ENCODE peak calls at places on chromosomes 11 and 22, in four cellular contexts. G is neural progenitor cell, B is MM.1S, W is GM23338. U is an unnamed sample.

GRCh38 chr22:36201630-36202312 is at the start of gene APOL4:
- DNase-seq in G (no peak), B (no peak), W (no peak), U (peak; percentile 35)

GRCh38 chr11:68003846-68004550 is at the start of gene UNC93B1:
- DNase-seq in G (peak; percentile 81), B (peak; percentile 96), W (peak; percentile 74), U (peak; percentile 87)

GRCh38 chr11:2825261-2825885 is 60.2 kb downstream of the CDKN1C start:
- DNase-seq in G (no peak), B (no peak), W (no peak), U (peak; percentile 80)

GRCh38 chr11:33689089-33689488 is 11.5 kb downstream of the C11orf91 start:
- DNase-seq in G (no peak), B (no peak), W (no peak), U (peak; percentile 64)

GRCh38 chr11:119700536-119701346 is 28.3 kb downstream of the NECTIN1 start:
- DNase-seq in G (no peak), B (no peak), W (no peak), U (peak; percentile 23)

GRCh38 chr22:30246962-30247376 is 410 bp upstream of the LIF start:
- DNase-seq in G (no peak), B (no peak), W (no peak), U (no peak)

GRCh38 chr11:113764522-113764921 is 9.0 kb downstream of the ZW10 start:
- DNase-seq in G (no peak), B (no peak), W (no peak), U (no peak)

GRCh38 chr11:122714021-122714420 is 58.5 kb downstream of the UBASH3B start:
- DNase-seq in G (no peak), B (peak; percentile 56), W (no peak), U (no peak)

GRCh38 chr11:16973565-16973964 is 40.6 kb downstream of the PLEKHA7 start:
- DNase-seq in G (no peak), B (no peak), W (no peak), U (no peak)

GRCh38 chr11:33861911-33862310 is 30.0 kb downstream of the LMO2 start:
- DNase-seq in G (no peak), B (no peak), W (no peak), U (no peak)

GRCh38 chr11:35722641-35723040 is 60.1 kb downstream of the TRIM44 start:
- DNase-seq in G (no peak), B (no peak), W (no peak), U (no peak)

GRCh38 chr11:20364412-20364792 is 888 bp downstream of the HTATIP2 start:
- DNase-seq in G (no peak), B (no peak), W (no peak), U (no peak)

GRCh38 chr11:13277719-13278619 is at the start of gene BMAL1:
- DNase-seq in G (peak; percentile 50), B (peak; percentile 51), W (peak; percentile 59), U (peak; percentile 67)

GRCh38 chr11:1487091-1487850 is 692 bp upstream of the MOB2 start:
- DNase-seq in G (no peak), B (no peak), W (no peak), U (no peak)

GRCh38 chr11:69636870-69637600 is 3.9 kb upstream of the CCND1 start:
- DNase-seq in G (no peak), B (no peak), W (peak; percentile 46), U (peak; percentile 30)

GRCh38 chr11:44621784-44622183 is 56.3 kb downstream of the CD82 start:
- DNase-seq in G (no peak), B (no peak), W (no peak), U (no peak)

GRCh38 chr11:44622190-44622650 is 56.8 kb downstream of the CD82 start:
- DNase-seq in G (no peak), B (no peak), W (no peak), U (no peak)

GRCh38 chr11:44621140-44621681 is 55.7 kb downstream of the CD82 start:
- DNase-seq in G (peak; percentile 87), B (peak; percentile 48), W (peak; percentile 89), U (peak; percentile 75)

GRCh38 chr11:44618561-44619425 is 53.3 kb downstream of the CD82 start:
- DNase-seq in G (no peak), B (no peak), W (no peak), U (no peak)

DNA sequence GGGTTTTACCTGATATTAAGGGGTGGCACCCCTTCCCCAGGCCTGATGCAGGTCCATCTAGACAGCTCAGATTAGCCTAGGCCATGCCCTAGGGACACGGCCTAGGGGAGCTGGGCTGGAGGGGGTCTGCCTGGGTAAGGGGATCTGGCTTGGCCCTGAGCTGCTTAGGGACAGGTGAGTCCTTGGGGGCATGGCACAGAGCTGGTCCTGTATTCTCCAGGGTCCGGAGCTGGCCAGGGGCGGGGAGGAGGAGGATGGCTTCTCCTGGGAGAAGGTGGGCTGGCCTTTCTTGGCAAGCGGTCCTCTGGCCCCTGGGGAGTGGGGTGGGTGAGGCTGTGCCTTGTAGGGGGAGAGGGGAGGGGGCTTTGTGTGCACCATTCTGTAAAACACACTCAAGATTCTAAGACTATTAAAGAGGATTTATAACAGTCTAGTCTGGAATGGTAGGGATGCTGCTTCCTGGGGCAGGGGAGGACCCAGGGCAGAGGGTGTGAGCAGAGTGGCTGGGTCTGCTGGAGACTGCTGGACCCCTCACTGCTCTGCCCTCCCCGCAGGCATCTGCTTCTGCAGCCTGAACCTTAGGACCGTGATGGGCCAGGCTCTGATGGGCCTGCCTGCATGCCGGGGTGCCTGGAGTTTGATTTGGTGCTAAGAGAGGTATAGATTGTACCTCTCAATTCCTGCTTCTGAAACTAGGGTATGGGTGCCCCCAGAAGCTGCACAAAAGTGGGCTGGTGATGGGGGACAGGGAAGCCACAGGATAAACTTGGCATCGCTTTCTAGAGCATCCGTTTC is 54.7 kb downstream of the CD82 start:
- DNase-seq in G (no peak), B (no peak), W (no peak), U (no peak)
- H3F3A ChIP-seq in G (no peaks in the 10 kb centered on the region), B (no peaks in the 10 kb centered on the region), W (no peaks in the 10 kb centered on the region), U (no peaks in the 10 kb centered on the region)

GRCh38 chr11:48058777-48059176 is 78.4 kb downstream of the PTPRJ start:
- DNase-seq in G (no peak), B (no peak), W (no peak), U (peak; percentile 21)
- H3F3A ChIP-seq in G (peaks cover 18% of the 10 kb centered on the region), B (no peaks in the 10 kb centered on the region), W (peaks cover 4% of the 10 kb centered on the region), U (peaks cover 10% of the 10 kb centered on the region)

GRCh38 chr11:94782446-94782845 is 14.3 kb downstream of the AMOTL1 start:
- DNase-seq in G (no peak), B (no peak), W (no peak), U (peak; percentile 42)
- H3F3A ChIP-seq in G (no peaks in the 10 kb centered on the region), B (peaks cover 10% of the 10 kb centered on the region), W (no peaks in the 10 kb centered on the region), U (peaks cover 49% of the 10 kb centered on the region)

GRCh38 chr11:73406131-73406530 is 29.9 kb downstream of the RELT start:
- DNase-seq in G (no peak), B (no peak), W (no peak), U (no peak)
- H3F3A ChIP-seq in G (peaks cover 11% of the 10 kb centered on the region), B (no peaks in the 10 kb centered on the region), W (peaks cover 2% of the 10 kb centered on the region), U (peaks cover 8% of the 10 kb centered on the region)

U was measured in GM23248.